ENCODE peak calls at places on chromosomes 5 and 9, in nine cellular contexts. Q is cardiac muscle cell; A is mucosa of descending colon; Y is naive thymus-derived CD4-positive, alpha-beta T cell; X is GM12878; G is mesenchymal stem cell; Z is bronchial epithelial cell; R is thyroid gland; J is HCT116. N is an unnamed sample.

GRCh38 chr5:40683351-40683750 is 3.6 kb downstream of the PTGER4 start:
- DNase-seq in Q (no peak), A (no peak), Y (no peak), X (no peak), G (no peak), Z (no peak), R (no peak), J (no peak), N (no peak)

GRCh38 chr5:15003511-15003920 is 131.9 kb upstream of the ANKH start:
- DNase-seq in Q (peak; percentile 84), A (peak; percentile 46), Y (peak; percentile 10), X (peak; percentile 13), G (peak; percentile 64), Z (peak; percentile 73), R (peak; percentile 53), J (peak; percentile 46), N (no peak)

GRCh38 chr9:33884856-33885701 is 68.1 kb downstream of the UBE2R2 start:
- DNase-seq in Q (peak; percentile 76), A (no peak), Y (no peak), X (no peak), G (peak; percentile 59), Z (peak; percentile 3), R (peak; percentile 61), J (no peak), N (no peak)

GRCh38 chr5:130206686-130207085 is 302.4 kb downstream of the CHSY3 start:
- DNase-seq in Q (peak; percentile 4), A (no peak), Y (no peak), X (no peak), G (no peak), Z (peak; percentile 49), R (no peak), J (no peak), N (no peak)

GRCh38 chr5:149099920-149100319 is 37.1 kb upstream of the SH3TC2 start:
- DNase-seq in Q (no peak), A (no peak), Y (no peak), X (no peak), G (no peak), Z (no peak), R (no peak), J (no peak), N (no peak)

GRCh38 chr5:103407399-103407798 is 148.8 kb downstream of the MACIR start:
- DNase-seq in Q (no peak), A (no peak), Y (no peak), X (no peak), G (peak; percentile 33), Z (no peak), R (no peak), J (no peak), N (no peak)

GRCh38 chr5:132812949-132813598 is at the start of gene SOWAHA:
- DNase-seq in Q (no peak), A (peak; percentile 78), Y (no peak), X (no peak), G (no peak), Z (no peak), R (peak; percentile 69), J (no peak), N (no peak)

GRCh38 chr9:124567362-124567761 is 60.2 kb upstream of the NR5A1 start:
- DNase-seq in Q (no peak), A (no peak), Y (no peak), X (no peak), G (no peak), Z (no peak), R (no peak), J (no peak), N (no peak)

GRCh38 chr5:102663771-102664530 is 91.2 kb upstream of the PAM start:
- DNase-seq in Q (no peak), A (no peak), Y (no peak), X (no peak), G (peak; percentile 33), Z (peak; percentile 85), R (no peak), J (no peak), N (no peak)

GRCh38 chr5:58787982-58788381 is 205.1 kb downstream of the RAB3C start:
- DNase-seq in Q (no peak), A (no peak), Y (no peak), X (no peak), G (no peak), Z (no peak), R (no peak), J (no peak), N (no peak)

GRCh38 chr5:126234563-126235195 is 188.5 kb upstream of the GRAMD2B start:
- DNase-seq in Q (peak; percentile 36), A (no peak), Y (no peak), X (no peak), G (peak; percentile 38), Z (peak; percentile 57), R (no peak), J (peak; percentile 37), N (no peak)

GRCh38 chr5:96823900-96824351 is 16.2 kb upstream of the ERAP1 start:
- DNase-seq in Q (peak; percentile 55), A (no peak), Y (no peak), X (no peak), G (peak; percentile 86), Z (peak; percentile 99), R (no peak), J (no peak), N (no peak)

DNA sequence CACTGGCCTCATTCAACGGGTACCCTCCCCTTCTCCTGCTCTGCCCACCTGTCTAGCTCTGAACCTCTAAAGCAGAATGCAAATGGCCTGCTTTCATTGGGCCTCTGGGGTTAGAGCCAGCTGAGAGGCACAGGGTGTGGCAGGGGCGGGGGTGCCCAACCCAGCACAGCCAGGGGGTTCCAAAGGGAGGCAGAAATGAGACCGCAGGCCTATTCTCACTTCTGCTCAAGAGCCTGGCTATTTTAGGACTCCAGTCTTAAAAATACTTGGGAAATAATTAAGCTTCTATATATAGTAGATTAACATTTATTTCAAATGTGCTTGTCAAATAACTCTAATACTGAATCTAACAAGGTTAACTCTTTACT is 5.7 kb downstream of the QSOX2 start:
- DNase-seq in Q (no peak), A (peak; percentile 45), Y (no peak), X (peak; percentile 23), G (no peak), Z (no peak), R (no peak), J (no peak), N (peak; percentile 59)
- H3K4me3 ChIP-seq in Q (no peak overlapping the region), A (no peak overlapping the region), Y (no peak overlapping the region), X (peak overlapping the region; percentile 10), G (no peak overlapping the region), Z (no peak overlapping the region), R (no peak overlapping the region), J (no peak overlapping the region), N (no peak overlapping the region)

GRCh38 chr9:114214686-114215397 is 59.5 kb downstream of the COL27A1 start:
- DNase-seq in Q (no peak), A (no peak), Y (no peak), X (no peak), G (no peak), Z (peak; percentile 62), R (no peak), J (no peak), N (no peak)
- H3K36me3 ChIP-seq in Q (no peaks in the 10 kb centered on the region), A (no peaks in the 10 kb centered on the region), Y (no peaks in the 10 kb centered on the region), X (no peaks in the 10 kb centered on the region), G (peaks cover 16% of the 10 kb centered on the region), Z (peaks cover 1% of the 10 kb centered on the region), R (no peaks in the 10 kb centered on the region), J (no peaks in the 10 kb centered on the region), N (no peaks in the 10 kb centered on the region)

GRCh38 chr9:5510991-5511390 is 660 bp downstream of the PDCD1LG2 start:
- DNase-seq in Q (no peak), A (no peak), Y (no peak), X (no peak), G (no peak), Z (no peak), R (no peak), J (no peak), N (no peak)
- H3K4me3 ChIP-seq in Q (no peak overlapping the region), A (no peak overlapping the region), Y (no peak overlapping the region), X (peak overlapping the region; percentile 49), G (peak overlapping the region; percentile 84), Z (peak overlapping the region; percentile 25), R (no peak overlapping the region), J (no peak overlapping the region), N (peak overlapping the region; percentile 49)

GRCh38 chr9:138058181-138058580 is 180.6 kb downstream of the CACNA1B start:
- DNase-seq in Q (no peak), A (no peak), Y (no peak), X (no peak), G (no peak), Z (no peak), R (no peak), J (no peak), N (no peak)
- H3K36me3 ChIP-seq in Q (no peaks in the 10 kb centered on the region), A (no peaks in the 10 kb centered on the region), Y (no peaks in the 10 kb centered on the region), X (no peaks in the 10 kb centered on the region), G (no peaks in the 10 kb centered on the region), Z (no peaks in the 10 kb centered on the region), R (no peaks in the 10 kb centered on the region), J (no peaks in the 10 kb centered on the region), N (no peaks in the 10 kb centered on the region)

GRCh38 chr9:137114220-137114612 is 317 bp downstream of the DPP7 start:
- DNase-seq in Q (peak; percentile 11), A (no peak), Y (no peak), X (no peak), G (no peak), Z (no peak), R (no peak), J (no peak), N (no peak)
- H3K4me3 ChIP-seq in Q (peak overlapping the region; percentile 34), A (peak overlapping the region; percentile 31), Y (peak overlapping the region; percentile 54), X (peak overlapping the region; percentile 67), G (peak overlapping the region; percentile 73), Z (peak overlapping the region; percentile 52), R (peak overlapping the region; percentile 53), J (peak overlapping the region; percentile 54), N (peak overlapping the region; percentile 73)

DNA sequence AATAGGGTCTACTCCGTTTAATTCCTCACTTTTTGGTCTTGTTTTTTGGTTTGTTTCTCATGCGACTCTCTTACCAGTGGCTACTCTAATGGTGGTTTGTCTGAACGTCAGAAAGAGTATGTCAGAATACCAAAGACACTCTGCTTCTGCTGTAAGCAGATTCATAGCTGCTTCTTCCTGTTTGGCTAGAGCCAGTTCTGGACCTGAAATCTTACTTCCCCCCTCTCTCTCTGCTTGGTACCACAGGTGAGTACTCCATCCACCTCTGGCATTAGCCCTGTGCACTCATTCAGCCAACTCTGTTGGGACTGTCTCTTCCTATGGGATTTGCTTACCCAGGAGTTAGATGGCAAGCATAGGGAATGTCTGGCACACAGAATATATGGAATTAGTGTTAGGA is 6.6 kb downstream of the ZCCHC7 start:
- DNase-seq in Q (no peak), A (no peak), Y (no peak), X (no peak), G (no peak), Z (no peak), R (no peak), J (no peak), N (no peak)
- H3K36me3 ChIP-seq in Q (peaks cover 5% of the 10 kb centered on the region), A (no peaks in the 10 kb centered on the region), Y (peaks cover 10% of the 10 kb centered on the region), X (peaks cover 14% of the 10 kb centered on the region), G (peaks cover 37% of the 10 kb centered on the region), Z (peaks cover 4% of the 10 kb centered on the region), R (no peaks in the 10 kb centered on the region), J (peaks cover 12% of the 10 kb centered on the region), N (peaks cover 4% of the 10 kb centered on the region)